ENCODE peak calls at places on chromosomes 6 and 20, in eight cellular contexts. C is mammary epithelial cell, P is K562, N is astrocyte of the spinal cord, J is IMR-90, O is thoracic aorta, I is kidney, W is cardiac fibroblast. R is an unnamed sample.

GRCh38 chr6:146770965-146771735 is 172.4 kb downstream of the ADGB start:
- DNase-seq in C (no peak), P (peak), N (no peak), J (no peak), O (no peak), I (peak), W (no peak), R (peak)

GRCh38 chr20:50224553-50225255 is 34.1 kb downstream of the CEBPB start:
- DNase-seq in C (peak), P (peak), N (peak), J (peak), O (peak), I (peak), W (peak), R (peak)

GRCh38 chr20:51429144-51429482 is 113.4 kb downstream of the NFATC2 start:
- DNase-seq in C (no peak), P (no peak), N (no peak), J (no peak), O (no peak), I (peak), W (no peak), R (no peak)

GRCh38 chr6:111220383-111221031 is 133.2 kb downstream of the SLC16A10 start:
- DNase-seq in C (no peak), P (no peak), N (no peak), J (no peak), O (no peak), I (no peak), W (no peak), R (no peak)

GRCh38 chr6:26328265-26328844 is 36.6 kb upstream of the BTN3A2 start:
- DNase-seq in C (no peak), P (no peak), N (peak), J (no peak), O (no peak), I (no peak), W (peak), R (no peak)

GRCh38 chr6:169851641-169852503 is 100.5 kb downstream of the ERMARD start:
- DNase-seq in C (peak), P (no peak), N (peak), J (no peak), O (no peak), I (no peak), W (peak), R (no peak)

GRCh38 chr6:36320475-36320874 is 16.2 kb downstream of the BNIP5 start:
- DNase-seq in C (no peak), P (no peak), N (no peak), J (no peak), O (no peak), I (no peak), W (no peak), R (no peak)

GRCh38 chr20:309306-309840 is 12.0 kb downstream of the ZCCHC3 start:
- DNase-seq in C (no peak), P (no peak), N (no peak), J (peak), O (no peak), I (no peak), W (peak), R (no peak)

GRCh38 chr6:140078552-140079126 is 704.2 kb upstream of the CITED2 start:
- DNase-seq in C (no peak), P (no peak), N (peak), J (peak), O (no peak), I (no peak), W (peak), R (no peak)

GRCh38 chr20:2973574-2973973 is 69.8 kb upstream of the GNRH2 start:
- DNase-seq in C (no peak), P (peak), N (no peak), J (no peak), O (no peak), I (no peak), W (no peak), R (no peak)

GRCh38 chr6:107124934-107125348 is 9.6 kb upstream of the BEND3 start:
- DNase-seq in C (no peak), P (no peak), N (no peak), J (no peak), O (no peak), I (no peak), W (no peak), R (no peak)

GRCh38 chr6:149212892-149213786 is 104.4 kb upstream of the TAB2 start:
- DNase-seq in C (no peak), P (no peak), N (no peak), J (no peak), O (no peak), I (no peak), W (no peak), R (no peak)

GRCh38 chr6:132663661-132664060 is 4.7 kb upstream of the TAAR1 start:
- DNase-seq in C (no peak), P (no peak), N (no peak), J (peak), O (no peak), I (no peak), W (no peak), R (no peak)

GRCh38 chr20:37007898-37008649 is 56.6 kb upstream of the SAMHD1 start:
- DNase-seq in C (peak), P (no peak), N (peak), J (peak), O (no peak), I (no peak), W (peak), R (no peak)

GRCh38 chr6:36314221-36315014 is 22.3 kb downstream of the BNIP5 start:
- DNase-seq in C (peak), P (no peak), N (no peak), J (no peak), O (no peak), I (no peak), W (no peak), R (no peak)

GRCh38 chr20:49032455-49032854 is 13.7 kb upstream of the CSE1L start:
- DNase-seq in C (no peak), P (no peak), N (no peak), J (no peak), O (no peak), I (no peak), W (no peak), R (no peak)

GRCh38 chr20:49030954-49031619 is 15.0 kb upstream of the CSE1L start:
- DNase-seq in C (no peak), P (no peak), N (no peak), J (no peak), O (no peak), I (no peak), W (no peak), R (peak)

GRCh38 chr20:49024220-49024619 is 21.9 kb upstream of the CSE1L start:
- DNase-seq in C (no peak), P (no peak), N (no peak), J (no peak), O (no peak), I (no peak), W (no peak), R (no peak)

GRCh38 chr20:49029203-49029602 is 16.9 kb upstream of the CSE1L start:
- DNase-seq in C (no peak), P (no peak), N (no peak), J (peak), O (no peak), I (no peak), W (no peak), R (no peak)

DNA sequence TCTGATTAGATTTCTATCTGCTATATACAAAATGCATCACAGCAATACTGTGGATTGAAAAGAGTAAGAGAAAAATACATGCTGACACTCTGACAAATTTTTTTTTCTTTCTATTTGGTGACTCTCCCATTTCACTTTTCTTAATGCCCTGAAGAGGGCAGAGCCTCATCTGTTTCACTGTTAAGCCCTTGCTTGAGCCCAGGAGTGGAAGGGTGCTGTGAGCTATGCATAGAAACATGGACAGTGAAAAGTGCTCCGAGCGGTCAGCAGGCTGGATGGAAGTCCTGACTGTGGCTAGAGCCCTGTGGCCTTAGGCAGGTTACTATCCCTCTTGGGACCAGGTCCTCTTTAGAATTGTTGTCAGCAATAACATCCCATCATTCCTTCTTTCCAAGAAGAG is 17.4 kb upstream of the CSE1L start:
- DNase-seq in C (peak), P (peak), N (no peak), J (peak), O (no peak), I (no peak), W (peak), R (no peak)
- TF ChIP-seq CTCF in C (peak), P (peak), N (peak), J (peak), O (no peak), I (no peak), W (peak), R (no peak)

DNA sequence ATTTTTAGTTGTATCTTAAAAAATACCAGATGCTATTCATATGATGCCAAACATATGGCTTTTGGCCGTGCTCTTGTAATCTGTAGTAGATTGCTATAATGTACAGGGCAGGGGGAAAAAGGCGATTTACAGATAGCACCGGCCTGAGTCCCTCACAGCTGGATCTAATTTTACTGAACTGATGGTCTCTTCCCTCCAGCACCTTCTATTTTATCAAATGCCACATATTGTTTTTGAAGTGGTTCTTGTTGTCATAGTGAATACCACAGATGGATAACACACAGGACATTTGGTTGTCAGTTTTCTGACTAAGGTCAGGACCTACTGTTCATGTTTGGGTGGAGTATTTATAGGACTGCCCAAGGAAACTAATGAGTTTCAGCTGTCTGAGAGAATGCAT is 48.3 kb downstream of the CENPW start:
- DNase-seq in C (no peak), P (no peak), N (no peak), J (no peak), O (no peak), I (no peak), W (no peak), R (no peak)
- H3K4me3 ChIP-seq in C (no peak), P (no peak), N (no peak), J (no peak), O (no peak), I (no peak), W (no peak), R (no peak)

GRCh38 chr20:24784607-24785006 is 164.5 kb upstream of the CST7 start:
- DNase-seq in C (no peak), P (no peak), N (no peak), J (no peak), O (no peak), I (no peak), W (no peak), R (no peak)

GRCh38 chr20:24782221-24782620 is 166.8 kb upstream of the CST7 start:
- DNase-seq in C (no peak), P (no peak), N (no peak), J (no peak), O (no peak), I (no peak), W (no peak), R (no peak)

GRCh38 chr20:24783631-24784492 is 165.2 kb upstream of the CST7 start:
- DNase-seq in C (no peak), P (no peak), N (no peak), J (no peak), O (no peak), I (peak), W (no peak), R (no peak)

GRCh38 chr20:24781061-24781980 is 167.7 kb upstream of the CST7 start:
- DNase-seq in C (peak), P (no peak), N (peak), J (peak), O (no peak), I (peak), W (peak), R (no peak)

GRCh38 chr20:24782801-24783630 is 166.1 kb upstream of the CST7 start:
- DNase-seq in C (no peak), P (no peak), N (peak), J (no peak), O (no peak), I (no peak), W (no peak), R (no peak)
- TF ChIP-seq CTCF in C (no peak), P (peak), N (peak), J (peak), O (no peak), I (no peak), W (no peak), R (no peak)

DNA sequence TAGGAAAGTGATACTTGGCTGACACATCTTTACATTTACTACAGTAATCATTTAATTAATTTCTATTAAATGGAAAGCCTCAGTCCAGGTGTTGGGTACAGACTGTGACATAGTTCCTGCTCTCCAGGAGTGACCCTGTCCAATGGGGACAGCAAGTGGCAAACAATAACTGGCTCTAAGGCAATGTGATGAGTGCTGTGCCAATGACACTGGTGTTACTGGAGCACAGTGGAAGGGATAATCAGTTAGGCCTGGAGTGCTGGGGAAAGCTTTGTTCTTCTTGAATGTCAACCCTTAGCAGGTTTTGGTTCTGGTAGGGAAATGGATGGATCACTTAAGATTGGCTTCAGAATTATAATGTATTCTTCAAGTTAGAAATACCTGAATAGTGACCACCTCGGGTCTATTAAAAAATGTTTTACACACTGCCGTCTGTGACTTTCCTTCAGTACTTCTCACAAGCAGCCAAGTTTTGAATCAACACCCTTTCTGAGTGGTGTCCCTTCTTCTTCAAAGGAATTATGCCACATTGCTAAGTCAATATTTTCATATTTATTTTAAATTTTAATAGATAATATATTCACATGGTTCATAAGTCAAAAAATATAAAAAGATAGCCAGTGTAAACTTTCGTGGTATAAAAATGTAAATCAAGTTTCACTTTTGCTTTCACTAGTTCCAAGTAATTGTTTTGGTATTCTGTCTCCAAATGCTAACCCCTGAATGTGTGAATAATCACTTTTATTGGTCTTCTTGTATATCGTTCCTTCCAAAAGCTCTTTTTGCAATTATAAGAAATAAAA is 9.6 kb downstream of the CMTR1 start:
- DNase-seq in C (no peak), P (no peak), N (no peak), J (no peak), O (no peak), I (no peak), W (no peak), R (no peak)
- H3K4me3 ChIP-seq in C (no peak), P (no peak), N (no peak), J (no peak), O (peak), I (peak), W (no peak), R (no peak)

GRCh38 chr20:11912013-11912663 is 5.6 kb upstream of the BTBD3 start:
- DNase-seq in C (no peak), P (no peak), N (no peak), J (no peak), O (no peak), I (no peak), W (peak), R (no peak)
- TF ChIP-seq CTCF in C (peak), P (peak), N (peak), J (peak), O (no peak), I (peak), W (peak), R (peak)